ENCODE peak calls at places on chromosomes 4 and X, in four cellular contexts. X is stomach, F is A549, T is sigmoid colon. N is an unnamed sample.

GRCh38 chr4:31005037-31005436 is 284.9 kb downstream of the PCDH7 start:
- DNase-seq in F (no peak), T (no peak), X (no peak), N (no peak)

GRCh38 chrX:76279007-76279406 is 106.1 kb downstream of the PBDC1 start:
- DNase-seq in T (no peak), F (peak), X (peak), N (no peak)

GRCh38 chr4:6937748-6938147 is 28.1 kb downstream of the TBC1D14 start:
- DNase-seq in X (no peak), F (no peak), T (no peak), N (no peak)

GRCh38 chr4:22246816-22247215 is 269.1 kb downstream of the ADGRA3 start:
- DNase-seq in T (no peak), F (no peak), X (no peak), N (no peak)

GRCh38 chr4:163382178-163382869 is 38.6 kb downstream of the NPY5R start:
- DNase-seq in F (no peak), T (no peak), X (no peak), N (no peak)

GRCh38 chrX:10602646-10603045 is 17.7 kb downstream of the MID1 start:
- DNase-seq in X (no peak), T (no peak), F (no peak), N (no peak)

GRCh38 chrX:41322821-41323603 is 10.9 kb upstream of the DDX3X start:
- DNase-seq in F (no peak), T (no peak), X (no peak), N (no peak)

GRCh38 chr4:87622303-87622702 is 14.0 kb downstream of the DSPP start:
- DNase-seq in F (no peak), X (no peak), T (no peak), N (no peak)

GRCh38 chr4:145195167-145195952 is 15.0 kb upstream of the OTUD4 start:
- DNase-seq in T (no peak), X (no peak), F (no peak), N (no peak)

GRCh38 chr4:101256222-101256621 is 91.1 kb downstream of the PPP3CA start:
- DNase-seq in X (peak), F (no peak), T (no peak), N (no peak)

GRCh38 chrX:47751670-47752069 is 85.0 kb upstream of the ZNF81 start:
- DNase-seq in X (peak), F (no peak), T (no peak), N (no peak)

GRCh38 chr4:42781325-42781724 is 111.2 kb upstream of the GRXCR1 start:
- DNase-seq in F (no peak), T (no peak), X (no peak), N (no peak)

GRCh38 chr4:147714575-147715401 is 17.1 kb upstream of the ARHGAP10 start:
- DNase-seq in F (no peak), T (peak), X (no peak), N (peak)

GRCh38 chr4:100367451-100367850 is 150.4 kb downstream of the EMCN start:
- DNase-seq in X (no peak), F (no peak), T (no peak), N (no peak)

GRCh38 chrX:150547511-150548115 is 20.8 kb upstream of the MTM1 start:
- DNase-seq in T (peak), F (peak), X (peak), N (peak)

GRCh38 chr4:156098846-156099245 is 145.2 kb upstream of the CTSO start:
- DNase-seq in X (no peak), T (no peak), F (no peak), N (no peak)

GRCh38 chrX:13432776-13433605 is 113.1 kb upstream of the ATXN3L start:
- DNase-seq in X (no peak), T (no peak), F (no peak), N (no peak)

GRCh38 chr4:142315999-142316398 is 530.1 kb downstream of the INPP4B start:
- DNase-seq in X (no peak), F (no peak), T (no peak), N (no peak)

GRCh38 chr4:176333076-176333475 is 13.3 kb downstream of the SPCS3 start:
- DNase-seq in F (no peak), T (no peak), X (no peak), N (no peak)

GRCh38 chr4:79364048-79364447 is 38.2 kb upstream of the NAA11 start:
- DNase-seq in T (no peak), X (no peak), F (no peak), N (no peak)

GRCh38 chr4:7420661-7421040 is 14.1 kb downstream of the PSAPL1 start:
- DNase-seq in T (peak), X (peak), F (no peak), N (no peak)

GRCh38 chrX:40173662-40174593 is 76.2 kb upstream of the BCOR start:
- DNase-seq in F (no peak), T (peak), X (peak), N (no peak)

GRCh38 chr4:23822181-23822580 is 67.7 kb downstream of the PPARGC1A start:
- DNase-seq in T (no peak), X (no peak), F (no peak), N (no peak)

GRCh38 chr4:126727461-126727860 is 905.3 kb upstream of the INTU start:
- DNase-seq in F (no peak), T (no peak), X (no peak), N (no peak)

GRCh38 chr4:162116085-162116784 is 47.6 kb downstream of the FSTL5 start:
- DNase-seq in X (no peak), T (no peak), F (no peak), N (no peak)

GRCh38 chrX:3346436-3347329 is at the start of gene MXRA5:
- DNase-seq in T (peak), X (no peak), F (no peak), N (no peak)

DNA sequence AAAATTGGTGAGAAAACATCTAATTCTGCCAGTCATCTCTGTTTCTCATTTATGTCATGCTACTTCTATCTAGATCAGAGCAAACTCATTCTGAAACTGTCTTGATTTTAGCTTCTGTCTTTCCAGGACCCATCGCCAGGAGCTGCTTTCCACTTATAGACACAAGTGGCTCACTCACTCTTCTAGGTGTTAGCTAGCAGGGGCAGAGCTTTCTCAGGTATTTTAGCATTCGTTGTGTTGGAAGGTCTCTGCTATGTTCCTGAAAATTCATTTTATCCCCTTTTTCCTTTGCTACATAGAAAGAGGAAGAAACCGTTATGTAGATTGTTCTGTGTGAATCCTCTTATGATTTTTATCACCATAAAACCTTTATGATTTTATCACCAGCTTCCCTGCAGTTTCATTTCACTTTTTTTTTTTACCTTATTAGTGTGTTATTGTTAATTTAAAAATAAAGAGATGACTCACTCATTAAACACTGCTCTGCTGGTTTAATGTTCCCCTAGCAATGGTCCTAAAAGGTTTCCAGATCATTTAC is 246.6 kb upstream of the AADAT start:
- DNase-seq in X (no peak), T (no peak), F (no peak), N (no peak)
- TF ChIP-seq EP300 in X (no peak), T (no peak), F (no peak), N (no peak)

GRCh38 chr4:159516556-159516955 is 413.7 kb downstream of the RAPGEF2 start:
- DNase-seq in T (no peak), F (no peak), X (no peak), N (no peak)

GRCh38 chr4:159515314-159516025 is 412.6 kb downstream of the RAPGEF2 start:
- DNase-seq in T (no peak), X (no peak), F (no peak), N (no peak)

DNA sequence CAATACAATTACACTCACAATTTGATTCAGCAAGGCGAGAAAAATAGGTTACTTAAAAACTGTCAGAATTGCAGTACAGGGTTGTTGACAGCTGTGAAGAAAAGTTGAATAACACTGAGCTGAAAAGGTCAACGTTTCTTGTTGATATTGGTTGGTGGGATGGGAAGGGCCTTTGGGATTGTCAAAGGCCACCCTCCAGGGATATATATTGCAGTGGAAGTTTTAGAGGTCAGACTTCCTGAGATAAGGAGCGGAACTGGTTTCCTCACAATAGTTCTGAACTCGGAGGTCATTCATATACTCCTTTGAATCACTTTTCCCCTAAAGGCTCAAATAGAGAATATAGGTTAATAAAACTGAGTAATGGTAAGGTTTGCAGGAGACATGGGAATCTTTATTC is 417.2 kb downstream of the RAPGEF2 start:
- DNase-seq in X (no peak), T (no peak), F (no peak), N (no peak)
- H3K4me3 ChIP-seq in X (no peak), T (no peak), F (no peak), N (no peak)

DNA sequence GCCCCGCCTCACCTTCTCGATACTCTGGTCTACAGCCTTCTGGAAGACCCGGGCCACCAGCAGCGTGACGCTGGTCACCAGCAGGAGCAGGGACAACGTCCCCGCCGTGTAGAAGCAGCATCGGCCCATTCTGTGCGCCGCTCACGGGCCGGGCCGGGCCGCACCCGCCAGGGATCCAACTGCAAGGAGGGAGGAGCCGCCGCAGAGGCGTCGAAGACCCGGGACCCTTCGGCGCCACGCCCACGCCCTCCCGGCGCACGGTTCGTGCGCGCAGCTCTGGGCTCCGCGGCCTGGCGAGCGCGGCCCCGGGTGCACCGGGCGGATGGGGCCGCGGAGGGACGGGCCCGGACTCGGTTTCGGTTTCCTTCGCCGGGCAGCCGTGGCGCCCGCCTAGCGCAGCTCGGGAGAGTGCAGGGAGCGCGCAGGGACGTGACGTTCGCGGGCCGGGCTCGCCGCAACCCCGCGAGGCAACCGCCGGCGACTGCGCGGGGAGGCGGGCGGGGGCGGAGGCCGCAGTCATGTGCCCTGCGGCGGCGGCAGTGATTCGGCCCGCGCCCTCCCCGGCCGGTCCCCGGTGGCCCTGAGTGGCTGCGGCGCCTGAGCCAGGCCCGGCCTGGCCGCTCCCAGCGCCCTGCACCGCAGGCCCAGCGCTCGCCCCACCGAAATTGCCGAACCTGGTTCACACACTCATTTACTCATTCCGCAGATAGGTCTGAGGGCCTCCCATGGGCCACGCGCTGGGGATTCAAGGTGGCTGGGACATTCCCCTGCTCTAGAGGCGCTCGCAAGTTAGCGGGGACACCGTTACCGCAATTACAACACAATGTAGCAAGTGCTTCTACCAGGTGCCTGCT is at the start of gene SCARB2:
- DNase-seq in F (peak), X (peak), T (peak), N (peak)
- TF ChIP-seq EP300 in F (no peak), X (no peak), T (no peak), N (no peak)

DNA sequence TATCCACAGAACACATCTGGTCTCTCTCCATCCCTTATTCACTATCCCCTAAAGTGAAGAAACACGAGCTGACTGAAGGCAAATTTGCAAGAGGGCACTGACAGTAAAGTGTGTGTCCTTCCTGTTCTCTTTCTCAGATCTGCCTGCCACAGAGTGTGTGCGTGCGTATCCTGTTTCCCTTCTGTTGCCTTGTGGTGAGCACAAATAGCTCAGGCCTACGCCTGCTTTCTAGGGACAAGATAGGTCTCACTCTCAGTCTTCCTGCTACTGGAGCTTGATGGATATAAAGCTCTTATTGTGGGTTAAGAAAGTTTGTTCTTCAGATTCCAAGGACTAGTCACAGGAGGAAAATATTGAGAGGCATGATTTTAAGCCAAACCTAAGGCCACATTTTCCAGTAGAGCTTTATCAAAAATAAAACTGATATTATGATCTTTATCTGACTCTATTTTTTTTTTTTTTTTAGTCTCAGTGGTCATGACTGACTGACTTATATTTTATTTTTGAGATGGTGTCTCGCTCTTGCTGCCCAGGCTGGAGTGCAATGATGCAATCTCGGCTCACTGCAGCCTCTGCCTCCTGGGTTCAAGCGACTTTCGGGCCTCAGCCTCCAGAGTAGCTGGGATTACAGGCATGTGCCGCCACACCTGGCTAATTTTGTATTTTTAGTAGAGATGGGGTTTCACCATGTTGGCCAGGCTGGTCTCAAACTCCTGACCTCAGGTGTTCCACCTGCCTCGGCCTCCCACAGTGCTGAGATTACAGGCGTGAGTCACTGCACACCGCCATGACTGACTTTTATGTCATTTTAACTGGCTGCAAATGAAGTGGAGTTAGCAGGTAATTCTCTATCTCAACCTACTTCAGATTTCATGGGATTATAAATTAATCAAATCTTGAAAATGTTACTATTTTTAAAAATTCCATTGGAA is 140.3 kb upstream of the SH3RF1 start:
- DNase-seq in X (no peak), F (no peak), T (no peak), N (no peak)
- H3K4me3 ChIP-seq in X (no peak), F (no peak), T (no peak), N (no peak)

GRCh38 chr4:165844151-165844550 is 28.9 kb upstream of the TLL1 start:
- DNase-seq in F (no peak), T (no peak), X (no peak), N (no peak)

GRCh38 chr4:165842684-165843083 is 30.4 kb upstream of the TLL1 start:
- DNase-seq in X (no peak), T (no peak), F (no peak), N (no peak)

GRCh38 chr4:165834116-165834515 is 38.9 kb upstream of the TLL1 start:
- DNase-seq in F (no peak), T (no peak), X (no peak), N (no peak)

GRCh38 chr4:165839615-165840333 is 33.3 kb upstream of the TLL1 start:
- DNase-seq in X (no peak), F (no peak), T (no peak), N (no peak)

DNA sequence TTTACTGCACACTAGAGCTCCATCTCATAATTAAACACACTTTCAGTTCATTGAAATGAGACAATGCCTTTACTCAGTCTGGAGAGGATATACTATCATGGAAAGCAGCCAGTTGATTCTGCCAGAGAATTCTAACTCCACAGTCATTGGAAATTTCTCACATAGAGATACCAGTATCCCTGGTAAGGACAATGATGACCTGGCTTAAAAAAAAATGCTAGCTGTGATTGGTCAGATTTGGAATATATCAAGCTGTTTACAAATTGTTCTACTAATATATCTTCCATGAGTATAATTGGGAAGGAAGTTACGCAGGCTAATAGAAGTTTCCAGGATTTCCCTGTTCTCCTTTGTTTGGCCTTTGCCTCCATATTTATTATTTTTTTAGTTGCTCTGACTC is 34.5 kb upstream of the TLL1 start:
- DNase-seq in T (no peak), F (no peak), X (no peak), N (no peak)
- TF ChIP-seq EP300 in T (no peak), F (no peak), X (no peak), N (peak)

GRCh38 chrX:118718737-118719136 is 8.7 kb upstream of the IL13RA1 start:
- DNase-seq in F (no peak), X (no peak), T (no peak), N (no peak)
- H3K4me3 ChIP-seq in F (no peak), X (no peak), T (no peak), N (no peak)

DNA sequence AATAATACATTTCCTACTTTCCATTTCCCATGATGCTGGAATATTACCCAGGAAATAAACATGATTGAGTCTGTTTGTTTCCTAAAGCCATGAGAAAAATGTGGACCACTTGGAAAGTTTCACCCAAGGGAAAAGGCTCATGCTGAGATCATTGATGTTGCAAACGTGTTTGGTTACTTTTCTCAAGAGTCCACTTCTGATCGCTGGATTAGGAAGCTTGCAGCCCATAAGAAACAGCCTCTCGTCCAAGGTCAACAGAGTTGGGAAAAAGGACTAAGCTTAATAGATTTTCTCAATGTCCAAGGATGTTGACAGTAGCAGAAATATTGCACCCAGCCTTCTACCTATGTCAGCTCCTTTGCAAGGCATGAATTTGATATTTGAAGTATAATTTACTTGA is 65.8 kb upstream of the BLTP1 start:
- DNase-seq in T (no peak), F (no peak), X (no peak), N (no peak)
- TF ChIP-seq EP300 in T (no peak), F (no peak), X (no peak), N (no peak)

GRCh38 chr4:187020681-187021080 is 297.0 kb upstream of the FAT1 start:
- DNase-seq in X (no peak), F (no peak), T (no peak), N (no peak)

GRCh38 chr4:187016101-187016500 is 292.4 kb upstream of the FAT1 start:
- DNase-seq in T (no peak), X (no peak), F (no peak), N (no peak)

GRCh38 chr4:187019896-187020295 is 296.2 kb upstream of the FAT1 start:
- DNase-seq in F (no peak), X (no peak), T (no peak), N (no peak)

GRCh38 chr4:187017156-187017555 is 293.5 kb upstream of the FAT1 start:
- DNase-seq in X (no peak), T (no peak), F (no peak), N (no peak)

GRCh38 chr4:187021436-187022205 is 298.0 kb upstream of the FAT1 start:
- DNase-seq in F (no peak), X (no peak), T (no peak), N (no peak)
- H3K4me3 ChIP-seq in F (no peak), X (no peak), T (no peak), N (no peak)

GRCh38 chr4:153112071-153112460 is 92.2 kb upstream of the TRIM2 start:
- DNase-seq in T (no peak), X (no peak), F (no peak), N (no peak)

GRCh38 chr4:153111426-153112070 is 92.7 kb upstream of the TRIM2 start:
- DNase-seq in X (no peak), F (no peak), T (no peak), N (no peak)

GRCh38 chr4:153109296-153109868 is 94.9 kb upstream of the TRIM2 start:
- DNase-seq in T (no peak), F (no peak), X (no peak), N (no peak)

GRCh38 chr4:153113061-153113837 is 91.0 kb upstream of the TRIM2 start:
- DNase-seq in F (no peak), T (no peak), X (no peak), N (no peak)

GRCh38 chr4:153110739-153111138 is 93.5 kb upstream of the TRIM2 start:
- DNase-seq in F (no peak), X (no peak), T (no peak), N (no peak)
- TF ChIP-seq EP300 in F (no peak), X (no peak), T (no peak), N (no peak)

GRCh38 chrX:118976599-118977340 is 2.4 kb downstream of the LONRF3 start:
- DNase-seq in T (peak), X (peak), F (peak), N (no peak)
- H3K4me3 ChIP-seq in T (peak), X (peak), F (peak), N (peak)

N was measured in tibial nerve.